ENCODE peak calls at places on chromosome 16, in four cellular contexts. X is nephron progenitor cell, I is RWPE1, V is HFF-Myc. B is an unnamed sample.

GRCh38 chr16:23207485-23207884 is 24.9 kb downstream of the SCNN1G start:
- DNase-seq in I (no peak), X (no peak), V (no peak), B (no peak)

GRCh38 chr16:56547120-56547948 is 17.5 kb upstream of the MT4 start:
- DNase-seq in I (peak), V (peak), X (no peak), B (no peak)

GRCh38 chr16:85398688-85399582 is 214.2 kb upstream of the GSE1 start:
- DNase-seq in I (no peak), X (peak), V (no peak), B (peak)

GRCh38 chr16:3065069-3065741 is at the start of gene IL32:
- DNase-seq in V (peak), X (no peak), I (peak), B (no peak)

GRCh38 chr16:73365010-73365409 is 317.1 kb upstream of the ZFHX3 start:
- DNase-seq in X (no peak), I (no peak), V (no peak), B (no peak)

GRCh38 chr16:19196871-19197270 is 28.8 kb downstream of the SYT17 start:
- DNase-seq in V (no peak), X (no peak), I (no peak), B (no peak)

GRCh38 chr16:14069818-14070217 is 1.3 kb upstream of the MRTFB start:
- DNase-seq in I (no peak), X (no peak), V (no peak), B (no peak)

GRCh38 chr16:70391881-70392481 is 45.3 kb downstream of the DDX19A start:
- DNase-seq in V (peak), X (no peak), I (peak), B (no peak)

GRCh38 chr16:28497386-28497785 is 2.9 kb downstream of the APOBR start:
- DNase-seq in I (no peak), V (no peak), X (no peak), B (no peak)

GRCh38 chr16:1745181-1745899 is 26.0 kb downstream of the NME3 start:
- DNase-seq in V (no peak), X (no peak), I (peak), B (no peak)

DNA sequence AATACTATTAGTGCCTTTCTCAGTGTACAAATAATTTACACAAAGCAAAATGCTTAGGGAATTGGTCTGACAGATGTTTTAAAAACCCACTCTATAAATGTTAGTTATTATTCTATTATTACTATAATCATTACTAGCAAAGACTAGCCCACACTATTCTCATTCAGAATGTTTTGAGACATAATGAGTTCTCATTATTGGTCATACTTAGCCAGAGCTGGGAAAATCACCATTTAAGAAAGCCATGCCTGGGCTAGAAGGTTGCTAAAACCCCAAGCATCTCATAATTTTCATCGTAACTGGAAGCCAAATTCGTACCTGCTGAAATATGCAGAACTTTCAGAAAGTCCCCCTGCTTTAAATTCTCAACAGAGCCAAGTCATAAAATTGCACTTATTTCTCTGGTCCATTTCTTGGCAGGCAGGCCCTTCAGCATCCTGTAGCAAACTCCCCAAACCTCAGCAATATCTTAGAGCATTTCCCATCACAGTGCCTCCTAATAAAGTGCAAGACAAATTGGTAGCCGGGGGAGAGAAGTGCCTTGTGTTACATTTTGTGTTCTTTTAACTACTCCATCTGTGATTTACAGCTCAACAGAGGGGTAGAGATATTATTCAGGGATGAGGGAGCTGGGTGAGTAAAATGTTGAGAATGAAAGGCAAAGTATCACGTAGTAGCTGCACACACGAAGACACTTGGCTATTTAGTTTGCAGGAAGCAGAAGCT is 79.8 kb upstream of the ADAMTS18 start:
- DNase-seq in V (no peak), X (no peak), I (no peak), B (no peak)
- TF ChIP-seq CTCF in V (no peak), X (no peak), I (no peak), B (no peak)

GRCh38 chr16:89701425-89702406 is at the start of gene SPATA2L:
- DNase-seq in X (peak), V (no peak), I (peak), B (peak)
- TF ChIP-seq CTCF in X (no peak), V (no peak), I (no peak), B (peak)

DNA sequence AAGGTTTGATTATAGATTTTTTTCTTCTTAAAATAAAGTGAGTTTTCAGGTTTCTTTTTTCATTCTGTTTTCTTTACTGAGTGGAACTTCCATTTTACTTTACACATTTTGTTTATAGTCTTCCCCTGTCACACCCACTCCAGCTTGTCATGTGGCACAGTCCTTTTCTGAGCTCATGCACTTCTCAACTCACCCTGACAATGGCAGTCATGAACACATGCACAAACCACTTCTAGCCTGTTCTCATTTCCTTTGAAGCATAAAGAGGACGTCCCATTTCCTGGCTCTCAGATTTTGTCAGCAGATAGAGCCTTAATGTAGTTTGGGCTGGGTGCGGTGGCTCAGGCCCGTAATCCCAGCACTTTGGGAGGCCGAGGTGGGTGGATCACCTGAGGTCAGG is 168.0 kb downstream of the AHSP start:
- DNase-seq in V (no peak), I (no peak), X (no peak), B (no peak)
- TF ChIP-seq CTCF in V (no peak), I (no peak), X (no peak), B (no peak)

DNA sequence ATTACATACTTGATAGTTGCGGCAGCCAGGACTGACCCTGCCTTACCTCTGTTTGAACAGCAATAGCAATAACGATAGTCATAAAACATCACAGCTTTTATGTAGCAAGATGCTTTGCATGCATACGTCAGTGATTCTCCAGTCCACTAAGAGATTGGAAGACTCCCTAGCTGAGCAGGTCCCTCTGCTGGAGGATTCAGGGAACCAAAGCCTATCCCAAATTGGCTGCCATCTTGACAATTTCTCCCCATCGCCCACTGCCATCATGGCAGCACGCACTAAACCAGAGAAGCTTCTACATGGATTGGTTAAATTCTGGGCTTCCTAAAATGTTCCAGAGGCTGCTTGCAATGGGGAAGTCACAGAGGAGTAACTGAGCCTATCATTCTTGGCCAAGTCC is 360.6 kb upstream of the XYLT1 start:
- DNase-seq in X (no peak), I (no peak), V (no peak), B (no peak)
- TF ChIP-seq CTCF in X (no peak), I (no peak), V (peak), B (no peak)

GRCh38 chr16:57563761-57564160 is 21.3 kb downstream of the ADGRG5 start:
- DNase-seq in V (no peak), X (no peak), I (no peak), B (no peak)

GRCh38 chr16:57563487-57563750 is 21.0 kb downstream of the ADGRG5 start:
- DNase-seq in V (no peak), X (no peak), I (no peak), B (no peak)

GRCh38 chr16:57564571-57565270 is 22.3 kb downstream of the ADGRG5 start:
- DNase-seq in X (no peak), V (no peak), I (peak), B (no peak)

GRCh38 chr16:57562669-57563486 is 20.4 kb downstream of the ADGRG5 start:
- DNase-seq in X (no peak), V (no peak), I (no peak), B (no peak)

GRCh38 chr16:57562066-57562465 is 19.6 kb downstream of the ADGRG5 start:
- DNase-seq in X (no peak), I (no peak), V (no peak), B (no peak)
- TF ChIP-seq CTCF in X (no peak), I (no peak), V (no peak), B (no peak)

GRCh38 chr16:12906271-12906670 is 4.9 kb downstream of the SHISA9 start:
- DNase-seq in I (no peak), X (no peak), V (no peak), B (no peak)

GRCh38 chr16:12903325-12904040 is 2.1 kb downstream of the SHISA9 start:
- DNase-seq in X (peak), I (no peak), V (no peak), B (no peak)

GRCh38 chr16:12904041-12904671 is 2.8 kb downstream of the SHISA9 start:
- DNase-seq in I (no peak), X (peak), V (no peak), B (no peak)

GRCh38 chr16:12906765-12907516 is 5.5 kb downstream of the SHISA9 start:
- DNase-seq in X (no peak), V (no peak), I (no peak), B (no peak)

GRCh38 chr16:12907670-12908233 is 6.4 kb downstream of the SHISA9 start:
- DNase-seq in V (no peak), I (no peak), X (no peak), B (no peak)
- TF ChIP-seq CTCF in V (no peak), I (no peak), X (no peak), B (no peak)

GRCh38 chr16:66166451-66166850 is 200.0 kb upstream of the CDH5 start:
- DNase-seq in V (no peak), I (no peak), X (no peak), B (no peak)
- TF ChIP-seq CTCF in V (no peak), I (no peak), X (no peak), B (no peak)

GRCh38 chr16:87951550-87952538 is 610 bp downstream of the BANP start:
- DNase-seq in V (no peak), I (peak), X (peak), B (no peak)
- TF ChIP-seq CTCF in V (no peak), I (peak), X (no peak), B (no peak)

GRCh38 chr16:68367034-68367433 is 56.2 kb downstream of the PRMT7 start:
- DNase-seq in X (peak), V (no peak), I (peak), B (no peak)
- TF ChIP-seq CTCF in X (peak), V (no peak), I (peak), B (no peak)

DNA sequence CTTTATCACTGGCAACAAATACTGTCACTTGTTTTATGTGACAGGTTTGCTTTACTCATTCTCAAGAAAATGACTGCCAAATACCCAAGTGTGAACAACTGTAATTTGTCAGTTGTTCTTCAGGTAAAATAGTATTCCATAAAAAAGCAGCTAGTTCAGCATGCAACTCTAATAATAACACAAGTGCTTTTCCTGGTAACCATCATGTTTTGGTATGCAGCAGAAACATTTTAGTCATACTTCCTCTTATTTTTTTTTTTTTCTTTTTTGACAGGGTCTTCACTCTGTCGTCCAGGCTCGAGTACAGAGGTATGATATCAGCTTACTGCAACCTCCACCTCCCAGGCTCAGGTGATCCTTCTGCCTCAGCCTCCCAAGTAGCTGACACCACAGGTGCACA is 4.6 kb downstream of the TERF2 start:
- DNase-seq in I (no peak), X (no peak), V (no peak), B (no peak)
- TF ChIP-seq CTCF in I (no peak), X (no peak), V (no peak), B (no peak)

B was measured in spleen.